ENCODE peak calls at places on chromosomes 6 and 20, in nine cellular contexts. Q is tibial nerve, G is IMR-90, L is thyroid gland, Y is HCT116, I is right lobe of liver, M is body of pancreas, O is stomach, D is heart left ventricle. X is an unnamed sample.

GRCh38 chr6:132322398-132322797 is 78.9 kb downstream of the MOXD1 start:
- DNase-seq in Q (no peak), D (no peak), I (no peak), Y (no peak), L (no peak), O (no peak), G (peak; percentile 39), M (no peak), X (no peak)

GRCh38 chr6:169288591-169288990 is 34.9 kb upstream of the THBS2 start:
- DNase-seq in Y (no peak), Q (no peak), M (no peak), D (no peak), I (no peak), G (peak; percentile 35), O (no peak), L (no peak), X (no peak)

GRCh38 chr6:80698459-80698858 is 592.0 kb downstream of the BCKDHB start:
- DNase-seq in G (no peak), I (no peak), O (no peak), L (no peak), D (no peak), Y (no peak), M (no peak), Q (no peak), X (no peak)

GRCh38 chr6:4780360-4780812 is 4.2 kb downstream of the CDYL start:
- DNase-seq in L (peak; percentile 11), Q (no peak), I (no peak), D (no peak), O (no peak), G (peak; percentile 67), Y (no peak), M (peak; percentile 4), X (no peak)

GRCh38 chr20:4067600-4068261 is 52.4 kb upstream of the RNF24 start:
- DNase-seq in O (no peak), G (peak; percentile 88), L (no peak), Y (no peak), I (no peak), M (no peak), Q (no peak), D (no peak), X (no peak)

GRCh38 chr6:75991941-75992340 is 80.5 kb downstream of the IMPG1 start:
- DNase-seq in M (no peak), Q (no peak), L (no peak), Y (no peak), I (no peak), G (no peak), O (no peak), D (no peak), X (no peak)

GRCh38 chr20:21518292-21518991 is 4.6 kb upstream of the NKX2-2 start:
- DNase-seq in L (no peak), O (no peak), I (no peak), Y (no peak), Q (no peak), D (no peak), G (no peak), M (no peak), X (peak; percentile 75)

GRCh38 chr20:17419459-17419858 is 111.7 kb downstream of the BFSP1 start:
- DNase-seq in Q (no peak), L (no peak), O (no peak), G (no peak), I (no peak), Y (no peak), D (no peak), M (no peak), X (no peak)

GRCh38 chr6:33745558-33745957 is 1.1 kb downstream of the IP6K3 start:
- DNase-seq in Q (no peak), G (peak; percentile 51), Y (no peak), I (no peak), O (no peak), L (no peak), M (no peak), D (no peak), X (no peak)

GRCh38 chr6:89580997-89581666 is 57.4 kb downstream of the LYRM2 start:
- DNase-seq in Y (no peak), L (no peak), G (no peak), Q (no peak), I (no peak), O (no peak), M (no peak), D (no peak), X (no peak)

GRCh38 chr6:111407686-111408085 is 75.3 kb downstream of the REV3L start:
- DNase-seq in O (no peak), Q (no peak), Y (no peak), D (no peak), M (no peak), I (no peak), G (no peak), L (no peak), X (no peak)

GRCh38 chr6:89749918-89750317 is 69.7 kb downstream of the MDN1 start:
- DNase-seq in O (no peak), M (no peak), Q (no peak), L (no peak), I (no peak), G (peak; percentile 37), D (no peak), Y (no peak), X (no peak)

GRCh38 chr20:59258103-59258705 is 42.2 kb upstream of the EDN3 start:
- DNase-seq in Y (no peak), Q (no peak), D (no peak), M (no peak), I (no peak), L (no peak), G (no peak), O (no peak), X (no peak)

GRCh38 chr6:107957165-107957908 is 671 bp downstream of the SEC63 start:
- DNase-seq in D (peak; percentile 54), Y (no peak), L (peak; percentile 44), Q (no peak), G (peak; percentile 77), O (peak; percentile 46), I (peak; percentile 47), M (peak; percentile 76), X (peak; percentile 91)

GRCh38 chr6:160299559-160299958 is 40.9 kb upstream of the SLC22A2 start:
- DNase-seq in Y (no peak), L (no peak), Q (no peak), D (no peak), O (no peak), I (no peak), G (no peak), M (no peak), X (no peak)

GRCh38 chr6:101114703-101115102 is 233.6 kb upstream of the ASCC3 start:
- DNase-seq in M (peak; percentile 6), D (no peak), I (no peak), Q (no peak), Y (peak; percentile 18), O (no peak), G (peak; percentile 20), L (no peak), X (no peak)

GRCh38 chr6:37050854-37051137 is 45.3 kb downstream of the FGD2 start:
- DNase-seq in D (no peak), Q (no peak), O (no peak), I (no peak), G (no peak), Y (no peak), M (no peak), L (no peak), X (no peak)
- H3K27ac ChIP-seq in D (no peak overlapping the region), Q (peak overlapping the region; percentile 15), O (peak overlapping the region; percentile 35), I (no peak overlapping the region), G (no peak overlapping the region), Y (no peak overlapping the region), M (no peak overlapping the region), L (no peak overlapping the region), X (peak overlapping the region; percentile 84)

GRCh38 chr20:33010674-33011449 is 3.4 kb downstream of the BPIFB2 start:
- DNase-seq in L (no peak), O (no peak), G (no peak), Y (no peak), Q (no peak), M (no peak), I (no peak), D (no peak), X (no peak)
- H3K4me1 ChIP-seq in L (peaks cover 5% of the 10 kb centered on the region), O (no peaks in the 10 kb centered on the region), G (no peaks in the 10 kb centered on the region), Y (no peaks in the 10 kb centered on the region), Q (no peaks in the 10 kb centered on the region), M (no peaks in the 10 kb centered on the region), I (no peaks in the 10 kb centered on the region), D (no peaks in the 10 kb centered on the region), X (no peaks in the 10 kb centered on the region)

GRCh38 chr6:36684447-36684812 is 5.9 kb downstream of the CDKN1A start:
- DNase-seq in D (no peak), L (no peak), Q (no peak), Y (no peak), G (no peak), I (no peak), O (no peak), M (no peak), X (no peak)

GRCh38 chr6:36683145-36683655 is 4.7 kb downstream of the CDKN1A start:
- DNase-seq in O (peak; percentile 45), G (no peak), L (peak; percentile 23), Y (no peak), D (no peak), Q (no peak), I (no peak), M (peak; percentile 62), X (no peak)

GRCh38 chr6:36685198-36685919 is 6.8 kb downstream of the CDKN1A start:
- DNase-seq in L (no peak), G (no peak), O (no peak), Q (no peak), M (no peak), I (no peak), Y (no peak), D (no peak), X (no peak)

GRCh38 chr6:36683656-36684446 is 5.3 kb downstream of the CDKN1A start:
- DNase-seq in Q (no peak), O (no peak), I (peak; percentile 47), D (no peak), L (no peak), G (no peak), Y (no peak), M (peak; percentile 64), X (no peak)

GRCh38 chr6:36682328-36683144 is 4.0 kb downstream of the CDKN1A start:
- DNase-seq in D (peak; percentile 49), G (no peak), M (peak; percentile 93), O (peak; percentile 89), I (peak; percentile 75), Q (no peak), Y (no peak), L (peak; percentile 97), X (peak; percentile 81)
- TF ChIP-seq POLR2A in D (no peak), G (peak; percentile 40), M (peak; percentile 21), O (no peak), I (peak; percentile 23), Q (no peak), Y (no peak), L (no peak), X (peak; percentile 17)

DNA sequence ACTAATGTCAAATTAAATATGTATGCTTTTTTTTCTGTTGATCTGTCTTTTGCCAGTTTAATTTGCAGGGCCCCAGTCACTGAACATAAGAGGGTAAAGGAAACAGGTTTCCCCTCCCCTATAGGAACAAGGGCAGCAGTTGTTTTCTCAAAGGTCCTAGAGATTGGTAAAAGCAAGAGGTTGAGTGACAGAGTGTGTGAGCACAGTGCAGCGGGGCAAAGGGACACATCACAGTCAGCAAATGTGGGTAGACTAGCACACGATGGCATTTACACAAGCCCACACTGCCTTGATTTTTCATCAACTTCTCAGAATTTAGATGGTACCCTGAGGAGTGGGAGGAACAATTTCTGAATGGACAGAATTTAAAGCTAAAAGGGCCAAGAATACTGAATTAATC is 138.7 kb upstream of the MYLIP start:
- DNase-seq in D (no peak), G (no peak), Q (no peak), Y (no peak), M (no peak), O (no peak), L (no peak), I (no peak), X (no peak)
- H3K27ac ChIP-seq in D (no peak overlapping the region), G (no peak overlapping the region), Q (no peak overlapping the region), Y (no peak overlapping the region), M (no peak overlapping the region), O (no peak overlapping the region), L (no peak overlapping the region), I (no peak overlapping the region), X (no peak overlapping the region)